ENCODE peak calls at places on chromosomes 13 and 19, in four cellular contexts. S, L, X and M are unnamed samples.

GRCh38 chr19:7611541-7612279 is 16.0 kb downstream of the CAMSAP3 start:
- DNase-seq in S (no peak), L (no peak), X (no peak), M (no peak)

GRCh38 chr19:48348039-48348438 is 15.7 kb downstream of the TMEM143 start:
- DNase-seq in S (no peak), L (peak), X (no peak), M (peak)

GRCh38 chr19:17557461-17557860 is 2.0 kb downstream of the COLGALT1 start:
- DNase-seq in S (no peak), L (no peak), X (no peak), M (no peak)

GRCh38 chr19:13597625-13598024 is 91.3 kb upstream of the CACNA1A start:
- DNase-seq in S (peak), L (peak), X (no peak), M (peak)

GRCh38 chr19:38975861-38976271 is 324 bp upstream of the FBXO17 start:
- DNase-seq in S (no peak), L (no peak), X (no peak), M (peak)

GRCh38 chr13:98349731-98350305 is 172.7 kb upstream of the RNF113B start:
- DNase-seq in S (no peak), L (peak), X (no peak), M (no peak)

GRCh38 chr19:15869109-15869555 is 28.7 kb downstream of the CYP4F2 start:
- DNase-seq in S (peak), L (peak), X (no peak), M (peak)

GRCh38 chr13:71067164-71067815 is 799.7 kb downstream of the DACH1 start:
- DNase-seq in S (no peak), L (no peak), X (no peak), M (no peak)

GRCh38 chr19:32566246-32566830 is 14.7 kb upstream of the PDCD5 start:
- DNase-seq in S (no peak), L (no peak), X (no peak), M (peak)

GRCh38 chr19:5155586-5156210 is 184.9 kb downstream of the PTPRS start:
- DNase-seq in S (no peak), L (no peak), X (no peak), M (no peak)

GRCh38 chr13:39462456-39462855 is 140.5 kb downstream of the LHFPL6 start:
- DNase-seq in S (no peak), L (no peak), X (no peak), M (peak)

GRCh38 chr13:61286148-61286745 is 129.4 kb downstream of the PCDH20 start:
- DNase-seq in S (no peak), L (no peak), X (no peak), M (no peak)

GRCh38 chr13:47076536-47076935 is 179.7 kb upstream of the HTR2A start:
- DNase-seq in S (no peak), L (no peak), X (no peak), M (peak)

GRCh38 chr19:5268801-5269200 is 71.8 kb downstream of the PTPRS start:
- DNase-seq in S (no peak), L (no peak), X (no peak), M (no peak)

GRCh38 chr19:18093439-18094161 is 4.0 kb upstream of the MAST3 start:
- DNase-seq in S (no peak), L (no peak), X (peak), M (peak)

GRCh38 chr13:113586661-113587479 is 2.3 kb downstream of the TFDP1 start:
- DNase-seq in S (no peak), L (no peak), X (peak), M (no peak)

GRCh38 chr19:39845621-39846175 is 481 bp downstream of the FBL start:
- DNase-seq in S (no peak), L (no peak), X (peak), M (peak)

GRCh38 chr19:54473071-54473941 is at the start of gene CDC42EP5:
- DNase-seq in S (no peak), L (peak), X (peak), M (peak)

GRCh38 chr13:113669871-113670341 is 2.9 kb downstream of the GRK1 start:
- DNase-seq in S (no peak), L (no peak), X (peak), M (no peak)

GRCh38 chr13:111202745-111203144 is 87.6 kb downstream of the ARHGEF7 start:
- DNase-seq in S (no peak), L (no peak), X (no peak), M (peak)

GRCh38 chr19:39032164-39032918 is at the start of gene FBXO27:
- DNase-seq in S (no peak), L (peak), X (peak), M (no peak)

GRCh38 chr19:1069009-1069779 is 2.2 kb downstream of the ARHGAP45 start:
- DNase-seq in S (peak), L (peak), X (peak), M (no peak)

GRCh38 chr19:54100560-54100959 is at the start of gene OSCAR:
- DNase-seq in S (no peak), L (no peak), X (no peak), M (peak)

GRCh38 chr19:2478324-2478755 is 2.4 kb downstream of the GADD45B start:
- DNase-seq in S (peak), L (peak), X (peak), M (peak)

GRCh38 chr13:106381083-106381482 is 154.4 kb downstream of the EFNB2 start:
- DNase-seq in S (no peak), L (no peak), X (no peak), M (peak)

GRCh38 chr19:11203194-11204075 is 6.1 kb upstream of the KANK2 start:
- DNase-seq in S (no peak), L (peak), X (peak), M (peak)